ENCODE peak calls at places on chromosomes 12 and 14, in four cellular contexts. Z is NCI-H146; I is heart right ventricle; H is CD8-positive, alpha-beta T cell. R is an unnamed sample.

GRCh38 chr12:113470871-113471618 is 626 bp downstream of the LHX5 start:
- DNase-seq in Z (no peak), I (no peak), H (no peak), R (no peak)

GRCh38 chr12:102021540-102022246 is 40.1 kb downstream of the WASHC3 start:
- DNase-seq in Z (no peak), I (no peak), H (no peak), R (no peak)

GRCh38 chr12:46450279-46450748 is 77.7 kb upstream of the SLC38A2 start:
- DNase-seq in Z (no peak), I (peak), H (no peak), R (peak)

GRCh38 chr14:72466325-72466724 is 427.6 kb downstream of the DPF3 start:
- DNase-seq in Z (no peak), I (no peak), H (no peak), R (no peak)

GRCh38 chr12:13982010-13982409 is 608 bp upstream of the GRIN2B start:
- DNase-seq in Z (peak), I (no peak), H (no peak), R (no peak)

GRCh38 chr12:130335517-130336392 is 1.9 kb upstream of the PIWIL1 start:
- DNase-seq in Z (peak), I (no peak), H (no peak), R (no peak)

GRCh38 chr12:6925543-6926279 is 2.0 kb upstream of the ATN1 start:
- DNase-seq in Z (no peak), I (peak), H (no peak), R (peak)

GRCh38 chr14:32623300-32624093 is 294.4 kb downstream of the AKAP6 start:
- DNase-seq in Z (no peak), I (no peak), H (no peak), R (no peak)

GRCh38 chr12:69534389-69534822 is 50.9 kb upstream of the CCT2 start:
- DNase-seq in Z (peak), I (no peak), H (no peak), R (peak)

GRCh38 chr14:50943943-50944646 is at the start of gene PYGL:
- DNase-seq in Z (peak), I (peak), H (peak), R (peak)

GRCh38 chr14:90781344-90781761 is 34.9 kb downstream of the TTC7B start:
- DNase-seq in Z (no peak), I (no peak), H (no peak), R (no peak)

GRCh38 chr14:80077262-80077661 is 134.0 kb downstream of the DIO2 start:
- DNase-seq in Z (no peak), I (no peak), H (no peak), R (no peak)

GRCh38 chr12:85322715-85323114 is 42.7 kb downstream of the ALX1 start:
- DNase-seq in Z (no peak), I (no peak), H (no peak), R (no peak)

GRCh38 chr14:32258574-32258973 is 55.5 kb upstream of the RNU6-8 start:
- DNase-seq in Z (no peak), I (no peak), H (no peak), R (no peak)

GRCh38 chr12:124030008-124030407 is 57.0 kb downstream of the ZNF664 start:
- DNase-seq in Z (no peak), I (no peak), H (no peak), R (no peak)

GRCh38 chr12:130870442-130871285 is 1.2 kb upstream of the RAN start:
- DNase-seq in Z (peak), I (peak), H (peak), R (peak)

GRCh38 chr12:97748298-97748697 is 285.7 kb downstream of the RMST start:
- DNase-seq in Z (peak), I (no peak), H (no peak), R (no peak)

GRCh38 chr12:19181666-19182426 is 52.3 kb downstream of the PLEKHA5 start:
- DNase-seq in Z (no peak), I (no peak), H (no peak), R (no peak)

GRCh38 chr14:97380539-97380941 is 583.4 kb downstream of the VRK1 start:
- DNase-seq in Z (no peak), I (no peak), H (peak), R (no peak)

GRCh38 chr12:4810219-4810671 is 90.0 kb downstream of the GALNT8 start:
- DNase-seq in Z (no peak), I (no peak), H (no peak), R (no peak)

GRCh38 chr14:99137001-99137700 is 134.8 kb downstream of the BCL11B start:
- DNase-seq in Z (no peak), I (no peak), H (peak), R (no peak)

GRCh38 chr14:39229601-39230110 is 4.1 kb upstream of the MIA2 start:
- DNase-seq in Z (no peak), I (no peak), H (no peak), R (no peak)

GRCh38 chr12:93662961-93663728 is 14.0 kb upstream of the CRADD start:
- DNase-seq in Z (peak), I (no peak), H (no peak), R (peak)

GRCh38 chr12:69052613-69053408 is 119.8 kb upstream of the CPM start:
- DNase-seq in Z (no peak), I (no peak), H (no peak), R (no peak)

GRCh38 chr12:106625976-106626375 is 43.2 kb downstream of the RFX4 start:
- DNase-seq in Z (no peak), I (no peak), H (no peak), R (no peak)

GRCh38 chr12:23895792-23896218 is 53.7 kb downstream of the SOX5 start:
- DNase-seq in Z (peak), I (no peak), H (no peak), R (no peak)

R was measured in left cardiac atrium.